ENCODE peak calls at places on chromosomes 3 and 15, in four cellular contexts. A, J, H and L are unnamed samples.

GRCh38 chr15:83200162-83200561 is 7.5 kb downstream of the HDGFL3 start:
- DNase-seq in A (no peak), J (peak), H (no peak), L (no peak)

GRCh38 chr15:25543156-25543555 is 104.3 kb upstream of the UBE3A start:
- DNase-seq in A (no peak), J (no peak), H (no peak), L (no peak)

GRCh38 chr3:185796431-185797107 is 28.3 kb downstream of the IGF2BP2 start:
- DNase-seq in A (peak), J (no peak), H (peak), L (no peak)

GRCh38 chr15:92503889-92504288 is 110.2 kb downstream of the ST8SIA2 start:
- DNase-seq in A (no peak), J (no peak), H (no peak), L (no peak)

GRCh38 chr3:189983612-189984011 is 137.1 kb downstream of the P3H2 start:
- DNase-seq in A (no peak), J (no peak), H (no peak), L (no peak)

GRCh38 chr3:160450846-160451245 is 1.3 kb upstream of the TRIM59 start:
- DNase-seq in A (no peak), J (no peak), H (peak), L (no peak)

GRCh38 chr15:78044407-78045155 is 32.9 kb downstream of the TBC1D2B start:
- DNase-seq in A (no peak), J (no peak), H (no peak), L (no peak)

GRCh38 chr3:34106879-34107278 is 308.4 kb downstream of the PDCD6IP start:
- DNase-seq in A (no peak), J (peak), H (peak), L (peak)

GRCh38 chr15:83018477-83018876 is 7.0 kb upstream of the C15orf40 start:
- DNase-seq in A (no peak), J (no peak), H (no peak), L (no peak)

GRCh38 chr3:16820485-16820884 is 64.3 kb upstream of the PLCL2 start:
- DNase-seq in A (no peak), J (no peak), H (no peak), L (no peak)

GRCh38 chr15:93614446-93615104 is 525.6 kb upstream of the RGMA start:
- DNase-seq in A (no peak), J (no peak), H (no peak), L (no peak)

GRCh38 chr15:68224108-68224507 is 5.4 kb downstream of the CLN6 start:
- DNase-seq in A (no peak), J (no peak), H (no peak), L (no peak)

GRCh38 chr3:101941253-101942039 is 92.1 kb downstream of the NFKBIZ start:
- DNase-seq in A (no peak), J (no peak), H (no peak), L (no peak)

GRCh38 chr3:41769106-41769505 is 192.8 kb downstream of the ULK4 start:
- DNase-seq in A (no peak), J (no peak), H (no peak), L (no peak)

GRCh38 chr15:29410342-29410741 is 140.7 kb upstream of the NSMCE3 start:
- DNase-seq in A (no peak), J (no peak), H (no peak), L (no peak)

GRCh38 chr3:167241048-167241845 is 138.8 kb downstream of the ZBBX start:
- DNase-seq in A (no peak), J (no peak), H (no peak), L (peak)

GRCh38 chr3:177946515-177946914 is 589.7 kb upstream of the KCNMB2 start:
- DNase-seq in A (no peak), J (no peak), H (no peak), L (no peak)

GRCh38 chr3:278300-279064 is 81.9 kb downstream of the CHL1 start:
- DNase-seq in A (no peak), J (peak), H (no peak), L (no peak)

GRCh38 chr3:45225465-45226205 is 452 bp downstream of the TMEM158 start:
- DNase-seq in A (no peak), J (no peak), H (peak), L (peak)

GRCh38 chr15:74725241-74725774 is at the start of gene CYP1A1:
- DNase-seq in A (no peak), J (no peak), H (no peak), L (peak)

GRCh38 chr3:45644467-45645201 is 44.6 kb upstream of the SACM1L start:
- DNase-seq in A (no peak), J (no peak), H (no peak), L (no peak)

GRCh38 chr15:78070049-78070698 is 7.3 kb downstream of the TBC1D2B start:
- DNase-seq in A (no peak), J (no peak), H (peak), L (no peak)

GRCh38 chr3:186775999-186776398 is 7.4 kb upstream of the EIF4A2 start:
- DNase-seq in A (peak), J (no peak), H (no peak), L (no peak)

GRCh38 chr15:100112061-100112420 is 229.7 kb downstream of the ADAMTS17 start:
- DNase-seq in A (no peak), J (no peak), H (no peak), L (no peak)

GRCh38 chr3:69104585-69104984 is 17.8 kb downstream of the LMOD3 start:
- DNase-seq in A (no peak), J (no peak), H (no peak), L (no peak)

GRCh38 chr15:29050870-29051269 is 165.1 kb downstream of the APBA2 start:
- DNase-seq in A (no peak), J (no peak), H (peak), L (no peak)

GRCh38 chr15:63874616-63875015 is 40.9 kb upstream of the HERC1 start:
- DNase-seq in A (no peak), J (no peak), H (no peak), L (no peak)

GRCh38 chr15:63879211-63879610 is 45.5 kb upstream of the HERC1 start:
- DNase-seq in A (no peak), J (no peak), H (no peak), L (no peak)

GRCh38 chr15:63877713-63878271 is 44.0 kb upstream of the HERC1 start:
- DNase-seq in A (no peak), J (no peak), H (no peak), L (no peak)

GRCh38 chr15:63872759-63873510 is 39.2 kb upstream of the HERC1 start:
- DNase-seq in A (no peak), J (no peak), H (no peak), L (no peak)

DNA sequence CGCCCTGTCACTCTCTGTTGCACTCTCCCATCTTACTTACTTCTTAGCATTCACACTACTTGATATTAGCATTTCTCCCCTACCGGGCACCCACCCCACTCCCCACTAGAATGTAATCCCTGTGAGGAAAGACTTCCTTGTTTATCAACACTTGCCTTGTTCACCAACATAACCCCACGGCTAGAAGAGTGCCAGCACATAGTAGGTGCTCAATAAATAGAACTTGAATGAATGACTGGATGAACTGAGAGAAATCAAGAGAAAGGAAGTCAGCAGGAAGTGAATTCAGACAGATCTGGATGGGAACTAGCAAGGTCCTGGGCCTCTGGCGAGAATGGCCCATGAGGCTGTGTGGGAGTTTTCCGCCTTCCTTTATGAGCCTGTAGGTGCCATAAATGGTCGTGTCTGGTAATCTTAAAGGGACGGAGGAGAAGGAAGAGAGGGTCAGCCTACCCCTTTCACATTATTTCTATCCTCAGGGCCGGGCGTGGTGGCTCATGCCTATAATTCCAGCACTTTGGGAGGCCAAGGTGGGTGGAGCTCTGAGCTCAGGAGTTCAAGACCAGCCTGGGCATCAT is 42.4 kb upstream of the HERC1 start:
- DNase-seq in A (no peak), J (no peak), H (no peak), L (no peak)
- TF ChIP-seq BHLHE40 in A (no peak), J (no peak), H (no peak), L (no peak)

DNA sequence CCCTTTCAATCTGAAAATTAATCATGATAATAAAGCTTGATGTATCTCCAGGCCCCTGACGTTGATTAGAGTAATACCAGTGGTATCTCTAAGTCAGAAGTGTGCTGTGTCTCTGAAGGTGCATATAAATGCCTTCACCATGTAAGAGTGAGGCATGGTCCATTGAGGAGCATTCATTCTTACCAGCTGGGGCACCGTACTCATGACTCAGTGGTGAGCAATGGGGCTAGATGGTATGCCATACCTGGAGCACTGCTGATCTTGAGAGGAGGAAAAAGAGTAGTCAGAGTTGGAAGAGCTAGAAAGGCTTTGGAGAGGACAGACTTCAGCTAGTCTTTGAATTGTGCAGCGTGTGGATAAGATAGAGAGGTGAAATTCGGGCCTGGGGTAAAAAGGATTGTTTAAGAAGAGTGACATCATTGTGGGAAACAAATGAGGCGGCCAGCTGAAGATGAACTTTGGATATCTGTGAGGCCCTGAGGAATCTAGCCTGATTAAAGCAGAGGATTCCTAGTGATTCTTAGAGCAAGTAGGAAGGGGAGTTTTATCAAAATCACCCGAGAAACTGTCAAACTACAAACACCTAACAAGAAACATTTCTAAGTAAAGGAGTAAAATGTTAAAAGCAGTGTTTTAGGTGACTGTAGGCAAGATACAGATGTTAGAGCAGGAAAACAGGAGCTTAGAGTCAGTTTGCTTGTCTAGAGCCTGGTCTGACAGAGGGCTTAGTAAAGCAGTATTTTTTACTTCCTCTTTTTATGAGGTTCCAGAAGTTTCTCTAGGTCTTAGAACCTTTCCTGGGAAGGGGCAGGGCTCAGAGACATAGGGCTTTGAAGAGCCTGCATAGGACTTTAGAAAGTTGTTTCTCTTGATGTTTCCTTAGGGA is 13.6 kb downstream of the TMOD3 start:
- DNase-seq in A (peak), J (no peak), H (peak), L (no peak)
- TF ChIP-seq FOXK2 in A (no peak), J (no peak), H (no peak), L (no peak)

GRCh38 chr3:52109556-52110380 is 44.5 kb downstream of the POC1A start:
- DNase-seq in A (no peak), J (no peak), H (no peak), L (no peak)
- TF ChIP-seq BHLHE40 in A (no peak), J (no peak), H (no peak), L (no peak)

GRCh38 chr15:72970965-72971746 is 81.1 kb upstream of the NEO1 start:
- DNase-seq in A (no peak), J (no peak), H (no peak), L (no peak)
- TF ChIP-seq FOXK2 in A (no peak), J (no peak), H (no peak), L (no peak)

GRCh38 chr15:69895202-69895601 is 202.5 kb downstream of the TLE3 start:
- DNase-seq in A (no peak), J (no peak), H (no peak), L (no peak)

GRCh38 chr15:69893863-69894262 is 203.9 kb downstream of the TLE3 start:
- DNase-seq in A (no peak), J (no peak), H (no peak), L (peak)

GRCh38 chr15:69893086-69893485 is 204.6 kb downstream of the TLE3 start:
- DNase-seq in A (no peak), J (no peak), H (no peak), L (no peak)

GRCh38 chr15:69891070-69891491 is 206.6 kb downstream of the TLE3 start:
- DNase-seq in A (no peak), J (no peak), H (no peak), L (no peak)

GRCh38 chr15:69892351-69892750 is 205.4 kb downstream of the TLE3 start:
- DNase-seq in A (no peak), J (no peak), H (no peak), L (no peak)
- TF ChIP-seq BHLHE40 in A (no peak), J (no peak), H (no peak), L (no peak)

GRCh38 chr3:111730143-111730542 is 128.9 kb upstream of the PHLDB2 start:
- DNase-seq in A (no peak), J (no peak), H (no peak), L (no peak)

GRCh38 chr3:111726788-111727305 is 131.7 kb upstream of the ZBED2 start:
- DNase-seq in A (peak), J (no peak), H (no peak), L (no peak)

GRCh38 chr3:111728566-111728935 is 130.5 kb upstream of the PHLDB2 start:
- DNase-seq in A (no peak), J (no peak), H (no peak), L (no peak)

GRCh38 chr3:111727843-111728565 is 131.1 kb upstream of the PHLDB2 start:
- DNase-seq in A (no peak), J (no peak), H (no peak), L (no peak)

DNA sequence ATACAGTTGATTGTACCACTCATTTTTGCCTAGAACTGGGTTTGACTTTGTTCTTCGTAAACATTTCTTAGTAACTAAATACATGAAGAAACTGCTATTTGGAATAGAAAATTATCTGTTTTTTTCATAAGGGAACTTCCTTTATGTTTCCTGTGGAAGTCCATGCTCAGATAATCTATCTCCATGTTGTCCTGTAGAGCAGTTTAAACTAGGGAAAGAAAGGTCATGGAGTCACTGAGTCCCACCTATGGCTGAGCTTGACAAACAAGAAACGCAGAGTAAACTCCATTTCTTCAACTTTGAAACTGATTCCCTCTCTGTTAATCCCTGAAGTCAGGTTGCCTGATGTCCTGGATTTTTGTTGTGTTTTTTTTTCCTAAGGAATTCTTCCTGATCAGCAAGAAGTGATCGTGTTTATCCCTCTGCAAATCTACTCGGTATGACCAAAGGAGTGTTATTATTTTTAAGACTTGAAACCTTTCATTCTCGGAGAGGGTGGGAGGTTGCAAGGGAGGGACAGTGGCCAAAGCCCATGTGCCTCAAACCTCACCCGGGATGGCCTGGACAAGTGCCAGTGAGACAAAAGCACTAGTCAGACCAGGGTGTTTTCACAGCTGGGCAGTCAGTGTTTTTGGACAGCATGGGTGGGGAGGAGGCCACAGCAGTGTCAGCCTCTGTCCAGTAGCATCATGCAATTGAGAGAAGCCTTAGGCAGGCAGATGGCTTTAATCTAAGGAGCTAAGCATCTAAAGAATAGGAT is 129.8 kb upstream of the PHLDB2 start:
- DNase-seq in A (no peak), J (no peak), H (no peak), L (no peak)
- TF ChIP-seq FOXK2 in A (no peak), J (no peak), H (no peak), L (no peak)